ENCODE peak calls at places on chromosomes 2 and 18, in five cellular contexts. R, I, Q, O and Y are unnamed samples.

GRCh38 chr2:52117299-52117698 is 1085.4 kb upstream of the NRXN1 start:
- DNase-seq in Q (no peak), O (no peak), I (no peak), R (peak), Y (no peak)

GRCh38 chr2:202782930-202783558 is 88.5 kb downstream of the ICA1L start:
- DNase-seq in Q (no peak), R (no peak), O (no peak), I (no peak), Y (no peak)

GRCh38 chr2:62539892-62540785 is 34.1 kb upstream of the TMEM17 start:
- DNase-seq in O (peak), Q (peak), I (no peak), R (no peak), Y (peak)

GRCh38 chr2:165376571-165376975 is 92.9 kb upstream of the CSRNP3 start:
- DNase-seq in R (no peak), O (no peak), I (no peak), Q (no peak), Y (no peak)

GRCh38 chr2:175840261-175840660 is 161.8 kb downstream of the LNPK start:
- DNase-seq in Q (no peak), I (no peak), O (no peak), R (peak), Y (no peak)

GRCh38 chr2:239887604-239888003 is 137.5 kb downstream of the NDUFA10 start:
- DNase-seq in O (no peak), I (no peak), R (no peak), Q (no peak), Y (no peak)

GRCh38 chr2:26786207-26787023 is 559 bp downstream of the CENPA start:
- DNase-seq in I (peak), R (no peak), O (peak), Q (no peak), Y (no peak)

GRCh38 chr2:7035884-7036283 is 118.7 kb downstream of the RNF144A start:
- DNase-seq in Q (no peak), I (no peak), O (no peak), R (no peak), Y (no peak)

GRCh38 chr2:109375656-109376055 is 238.1 kb downstream of the SEPTIN10 start:
- DNase-seq in R (no peak), Q (no peak), I (no peak), O (no peak), Y (no peak)

GRCh38 chr18:9218052-9218451 is 81.5 kb downstream of the ANKRD12 start:
- DNase-seq in R (peak), I (no peak), Q (no peak), O (no peak), Y (no peak)

GRCh38 chr2:309148-309969 is 21.5 kb upstream of the ALKAL2 start:
- DNase-seq in Q (no peak), O (no peak), R (no peak), I (no peak), Y (no peak)

GRCh38 chr2:241108271-241109209 is 6.5 kb upstream of the MTERF4 start:
- DNase-seq in R (no peak), I (no peak), O (no peak), Q (no peak), Y (no peak)